ENCODE peak calls at places on chromosome 9, in nine cellular contexts. O is aorta; S is ELF-1; H is activated naive CD8-positive, alpha-beta T cell treated with anti-CD3 and anti-CD28 coated beads for 36 hours; T is stimulated activated CD4-positive, alpha-beta T cell treated with anti-CD3 and anti-CD28 coated beads, Interleukin-2, amount 100 ng/mL, for 48 hours; E is foreskin keratinocyte; C is activated CD4-positive, alpha-beta T cell treated with anti-CD3 and anti-CD28 coated beads, Interleukin-2, amount 50 U/mL, for 48 hours; Y is endothelial cell of umbilical vein; L is Peyer's patch. A is an unnamed sample.

GRCh38 chr9:5450360-5451051 is at the start of gene CD274:
- DNase-seq in O (peak), S (peak), H (peak), T (peak), E (peak), C (peak), Y (peak), L (peak), A (peak)

GRCh38 chr9:631596-631995 is 209.9 kb upstream of the DMRT1 start:
- DNase-seq in O (no peak), S (no peak), H (no peak), T (no peak), E (peak), C (no peak), Y (no peak), L (no peak), A (no peak)

GRCh38 chr9:80841888-80842287 is 847.5 kb downstream of the TLE1 start:
- DNase-seq in O (no peak), S (no peak), H (no peak), T (no peak), E (no peak), C (no peak), Y (no peak), L (no peak), A (no peak)

GRCh38 chr9:129823163-129823933 is 588 bp downstream of the TOR1A start:
- DNase-seq in O (no peak), S (peak), H (peak), T (no peak), E (no peak), C (peak), Y (peak), L (no peak), A (peak)

GRCh38 chr9:5630038-5630507 is 1.2 kb downstream of the RIC1 start:
- DNase-seq in O (no peak), S (no peak), H (no peak), T (no peak), E (no peak), C (no peak), Y (peak), L (no peak), A (no peak)

GRCh38 chr9:33117306-33117705 is 40.8 kb upstream of the SMU1 start:
- DNase-seq in O (no peak), S (no peak), H (no peak), T (no peak), E (no peak), C (no peak), Y (no peak), L (no peak), A (no peak)

GRCh38 chr9:88418025-88418424 is 29.8 kb downstream of the SPIN1 start:
- DNase-seq in O (no peak), S (peak), H (no peak), T (no peak), E (no peak), C (no peak), Y (no peak), L (no peak), A (no peak)

GRCh38 chr9:92327283-92327850 is 1.6 kb downstream of the CENPP start:
- DNase-seq in O (no peak), S (no peak), H (no peak), T (no peak), E (peak), C (no peak), Y (no peak), L (no peak), A (no peak)

GRCh38 chr9:84146893-84147705 is 166.5 kb downstream of the RMI1 start:
- DNase-seq in O (no peak), S (no peak), H (no peak), T (no peak), E (no peak), C (no peak), Y (peak), L (no peak), A (no peak)

GRCh38 chr9:95316794-95317118 is 753 bp downstream of the FANCC start:
- DNase-seq in O (peak), S (peak), H (peak), T (no peak), E (no peak), C (peak), Y (peak), L (peak), A (peak)

GRCh38 chr9:117305454-117305853 is 109.4 kb downstream of the ASTN2 start:
- DNase-seq in O (no peak), S (no peak), H (no peak), T (no peak), E (no peak), C (no peak), Y (no peak), L (no peak), A (no peak)

GRCh38 chr9:128244443-128245226 is 31.2 kb downstream of the GOLGA2 start:
- DNase-seq in O (peak), S (peak), H (no peak), T (no peak), E (no peak), C (no peak), Y (no peak), L (peak), A (peak)

GRCh38 chr9:13665418-13666066 is 386.1 kb upstream of the MPDZ start:
- DNase-seq in O (no peak), S (no peak), H (no peak), T (no peak), E (peak), C (no peak), Y (no peak), L (no peak), A (no peak)